ENCODE peak calls at places on chromosomes 3 and 15, in ten cellular contexts. K is body of pancreas, G is cardiac muscle cell, Z is PC-3, T is brain microvascular endothelial cell, P is right lobe of liver, Y is AG10803, V is spleen, C is gastrocnemius medialis, O is neural crest cell. R is an unnamed sample.

GRCh38 chr15:70212963-70213315 is 115.2 kb upstream of the TLE3 start:
- DNase-seq in K (no peak), G (no peak), Z (no peak), T (no peak), P (no peak), Y (no peak), V (no peak), C (no peak), O (no peak), R (no peak)

GRCh38 chr3:172626241-172626640 is 84.6 kb downstream of the NCEH1 start:
- DNase-seq in K (no peak), G (no peak), Z (peak; percentile 71), T (peak; percentile 68), P (no peak), Y (peak; percentile 85), V (no peak), C (no peak), O (no peak), R (no peak)

GRCh38 chr3:160210799-160211221 is 14.4 kb upstream of the C3orf80 start:
- DNase-seq in K (no peak), G (no peak), Z (peak; percentile 54), T (peak; percentile 68), P (no peak), Y (peak; percentile 65), V (no peak), C (no peak), O (no peak), R (no peak)

GRCh38 chr15:83602021-83602420 is 51.9 kb upstream of the ADAMTSL3 start:
- DNase-seq in K (no peak), G (no peak), Z (peak; percentile 88), T (no peak), P (no peak), Y (no peak), V (no peak), C (no peak), O (no peak), R (no peak)

GRCh38 chr3:52195823-52196331 is 2.1 kb upstream of the ALAS1 start:
- DNase-seq in K (no peak), G (no peak), Z (peak; percentile 44), T (no peak), P (no peak), Y (peak; percentile 84), V (no peak), C (no peak), O (no peak), R (no peak)

GRCh38 chr3:107367353-107367752 is 9.9 kb upstream of the CCDC54 start:
- DNase-seq in K (peak; percentile 13), G (no peak), Z (peak; percentile 95), T (peak; percentile 73), P (no peak), Y (peak; percentile 65), V (no peak), C (no peak), O (no peak), R (no peak)

GRCh38 chr3:134066539-134067310 is 37.0 kb upstream of the SLCO2A1 start:
- DNase-seq in K (no peak), G (no peak), Z (no peak), T (no peak), P (peak; percentile 39), Y (no peak), V (peak; percentile 78), C (no peak), O (no peak), R (no peak)

GRCh38 chr15:84821501-84822021 is 4.4 kb downstream of the ALPK3 start:
- DNase-seq in K (no peak), G (no peak), Z (no peak), T (no peak), P (no peak), Y (no peak), V (peak; percentile 60), C (no peak), O (no peak), R (no peak)

GRCh38 chr3:189277711-189278110 is 105.9 kb downstream of the TPRG1 start:
- DNase-seq in K (no peak), G (no peak), Z (peak; percentile 15), T (no peak), P (no peak), Y (no peak), V (no peak), C (no peak), O (no peak), R (no peak)

GRCh38 chr3:171328419-171329082 is 131.7 kb downstream of the TNIK start:
- DNase-seq in K (peak; percentile 24), G (no peak), Z (peak; percentile 48), T (no peak), P (no peak), Y (peak; percentile 25), V (peak; percentile 75), C (no peak), O (peak; percentile 7), R (peak; percentile 22)

GRCh38 chr3:133964547-133964946 is 65.2 kb downstream of the SLCO2A1 start:
- DNase-seq in K (no peak), G (no peak), Z (peak; percentile 32), T (no peak), P (no peak), Y (no peak), V (peak; percentile 40), C (no peak), O (no peak), R (no peak)

GRCh38 chr3:106172780-106173179 is 304.0 kb upstream of the CBLB start:
- DNase-seq in K (no peak), G (no peak), Z (no peak), T (no peak), P (no peak), Y (no peak), V (no peak), C (no peak), O (no peak), R (no peak)

GRCh38 chr3:27253831-27254230 is 115.4 kb downstream of the NEK10 start:
- DNase-seq in K (peak; percentile 21), G (peak; percentile 52), Z (peak; percentile 81), T (peak; percentile 24), P (peak; percentile 42), Y (peak; percentile 52), V (no peak), C (no peak), O (peak; percentile 4), R (no peak)

DNA sequence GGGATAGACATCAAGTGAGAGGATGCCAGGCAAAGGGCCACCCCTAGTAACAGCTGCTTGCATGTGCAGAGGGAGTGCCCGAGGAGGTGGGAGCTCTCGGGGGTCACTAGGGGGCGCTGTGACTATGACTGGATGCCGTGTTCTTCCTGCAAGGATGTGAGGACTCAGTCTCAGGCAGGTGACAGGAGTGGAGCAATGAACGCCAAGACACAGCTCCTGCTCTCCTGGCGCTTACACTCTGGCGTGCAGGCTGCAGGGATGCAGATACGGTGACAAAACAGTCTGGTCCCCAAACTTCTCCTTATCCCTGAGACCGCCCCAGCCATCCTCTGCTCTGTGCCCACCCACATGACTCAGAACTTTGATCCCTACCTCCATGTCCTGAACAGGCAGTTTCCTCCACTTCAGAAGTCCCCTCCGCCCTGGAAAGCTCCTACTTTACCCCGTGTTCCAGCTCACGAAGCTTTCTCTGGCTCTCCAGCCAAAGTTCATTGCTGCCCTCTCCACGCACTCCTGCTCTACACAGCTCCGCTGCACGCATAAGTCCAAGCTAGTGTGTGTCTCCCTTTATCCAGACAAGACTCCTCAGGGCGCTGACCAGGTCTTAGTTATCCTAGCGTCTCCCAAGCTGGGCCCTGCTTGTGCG is 14.7 kb downstream of the RHOV start:
- DNase-seq in K (peak; percentile 87), G (peak; percentile 86), Z (peak; percentile 87), T (peak; percentile 74), P (peak; percentile 75), Y (peak; percentile 60), V (peak; percentile 90), C (no peak), O (peak; percentile 87), R (peak; percentile 71)
- TF ChIP-seq CTCF in K (peak; percentile 89), G (peak; percentile 94), Z (peak; percentile 94), T (peak; percentile 93), P (peak; percentile 49), Y (peak; percentile 81), V (peak; percentile 65), C (peak; percentile 19), O (peak; percentile 82), R (peak; percentile 83)

DNA sequence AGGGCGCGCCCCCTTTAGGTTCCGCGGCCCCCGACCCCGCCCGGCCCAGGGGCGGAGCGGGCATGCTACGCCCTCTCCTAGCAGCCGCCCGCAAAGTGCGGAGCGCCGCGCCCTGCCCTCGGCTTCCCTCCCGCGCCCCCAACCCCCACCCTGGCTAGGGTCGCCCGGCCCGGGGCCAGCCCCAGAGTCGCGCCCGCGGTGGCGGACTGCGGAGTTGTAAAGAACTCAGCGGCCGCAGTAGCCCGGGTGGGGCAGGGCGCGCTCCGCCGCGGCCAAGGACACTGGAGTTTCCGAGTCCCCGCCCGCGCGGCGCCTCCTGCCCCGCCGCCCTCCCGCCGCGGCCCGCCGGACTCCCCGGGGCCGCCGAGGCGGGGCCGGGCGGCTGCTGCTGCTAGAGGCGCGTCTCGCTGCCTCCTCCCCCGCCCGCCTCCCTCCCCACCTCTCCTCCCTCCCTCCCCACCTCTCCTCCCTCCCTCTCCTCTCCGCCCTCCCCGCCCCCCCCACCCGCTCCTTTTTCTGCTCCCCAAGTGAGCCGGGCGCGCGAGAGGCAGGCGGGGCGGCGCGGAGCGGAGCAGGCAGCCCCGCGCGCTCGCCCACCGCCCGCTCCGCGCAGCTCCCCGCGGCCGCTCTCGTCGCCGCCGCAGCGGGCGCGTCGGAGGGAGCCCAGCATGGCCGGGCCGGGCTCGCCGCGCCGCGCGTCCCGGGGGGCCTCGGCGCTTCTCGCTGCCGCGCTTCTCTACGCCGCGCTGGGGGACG is at the start of gene CACNA2D3:
- DNase-seq in K (no peak), G (peak; percentile 71), Z (no peak), T (no peak), P (no peak), Y (no peak), V (no peak), C (peak; percentile 58), O (peak; percentile 13), R (no peak)
- TF ChIP-seq CTCF in K (no peak), G (no peak), Z (no peak), T (no peak), P (no peak), Y (no peak), V (no peak), C (no peak), O (no peak), R (no peak)

DNA sequence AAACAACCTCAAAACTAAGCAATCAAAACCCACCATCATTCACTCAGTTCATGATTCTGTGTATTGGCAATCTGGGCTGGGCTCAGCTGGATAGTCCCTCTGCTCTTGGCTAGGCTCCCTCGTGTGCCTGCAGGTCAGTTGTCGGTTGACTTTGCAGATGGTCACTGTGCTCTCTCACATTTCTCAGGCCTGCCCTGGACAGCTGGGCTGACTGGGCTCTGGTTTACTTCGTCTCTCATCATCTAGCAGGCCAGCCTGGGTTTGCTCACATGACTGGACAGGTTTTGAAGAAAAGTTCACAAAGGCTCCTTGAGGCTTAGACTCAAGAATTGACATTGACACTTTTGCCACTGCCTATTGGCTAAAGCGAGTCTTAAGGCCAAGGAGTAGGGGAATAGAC is 105.0 kb upstream of the CTNNB1 start:
- DNase-seq in K (no peak), G (no peak), Z (no peak), T (no peak), P (no peak), Y (no peak), V (no peak), C (no peak), O (no peak), R (no peak)
- TF ChIP-seq CTCF in K (no peak), G (no peak), Z (no peak), T (no peak), P (no peak), Y (no peak), V (no peak), C (no peak), O (no peak), R (no peak)

DNA sequence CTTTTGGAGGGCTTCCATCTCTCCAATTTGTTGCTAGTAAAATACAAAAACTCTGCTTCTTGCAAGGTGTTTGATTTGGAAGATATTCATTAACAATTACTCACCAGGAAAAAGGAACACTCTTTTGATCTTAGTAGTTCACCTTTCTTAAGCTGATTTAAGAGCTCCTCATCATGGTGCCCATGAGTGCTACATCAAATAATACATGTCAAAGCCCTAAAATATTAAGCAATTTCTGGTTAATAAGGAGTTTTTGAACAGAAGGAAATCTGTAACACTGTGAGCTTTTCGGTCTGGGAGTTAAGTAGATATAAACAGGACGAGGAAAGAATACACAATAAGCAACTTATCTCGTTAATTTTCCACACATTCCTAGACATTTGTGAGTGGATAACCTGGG is 83.9 kb upstream of the DCBLD2 start:
- DNase-seq in K (no peak), G (no peak), Z (peak; percentile 56), T (no peak), P (no peak), Y (no peak), V (no peak), C (no peak), O (no peak), R (no peak)
- TF ChIP-seq CTCF in K (no peak), G (no peak), Z (peak; percentile 69), T (no peak), P (no peak), Y (no peak), V (no peak), C (no peak), O (no peak), R (no peak)

R was measured in CD4-positive, alpha-beta T cell.